ENCODE peak calls at places on chromosomes 5 and 9, in five cellular contexts. One of them, this sample, is unnamed.

GRCh38 chr5:174371600-174372094 is 326.1 kb downstream of the NSG2 start:
- DNase-seq in foreskin fibroblast: no peak
- DNase-seq in mucosa of gallbladder: no peak
- DNase-seq in stimulated activated naive CD8-positive, alpha-beta T cell treated with anti-CD3 and anti-CD28 coated beads, Interleukin-15, amount 100 ng/mL, for 72 hours: no peak
- DNase-seq in stimulated activated CD8-positive, alpha-beta memory T cell treated with anti-CD3 and anti-CD28 coated beads, Interleukin-2, amount 100 ng/mL, for 1 hour: no peak
- DNase-seq in this sample: no peak

GRCh38 chr5:31194458-31194808 is 947 bp downstream of the CDH6 start:
- DNase-seq in stimulated activated CD8-positive, alpha-beta memory T cell treated with anti-CD3 and anti-CD28 coated beads, Interleukin-2, amount 100 ng/mL, for 1 hour: no peak
- DNase-seq in foreskin fibroblast: peak
- DNase-seq in stimulated activated naive CD8-positive, alpha-beta T cell treated with anti-CD3 and anti-CD28 coated beads, Interleukin-15, amount 100 ng/mL, for 72 hours: no peak
- DNase-seq in mucosa of gallbladder: no peak
- DNase-seq in this sample: no peak

GRCh38 chr5:128009399-128009798 is 74.2 kb upstream of the SLC12A2 start:
- DNase-seq in foreskin fibroblast: no peak
- DNase-seq in stimulated activated naive CD8-positive, alpha-beta T cell treated with anti-CD3 and anti-CD28 coated beads, Interleukin-15, amount 100 ng/mL, for 72 hours: no peak
- DNase-seq in stimulated activated CD8-positive, alpha-beta memory T cell treated with anti-CD3 and anti-CD28 coated beads, Interleukin-2, amount 100 ng/mL, for 1 hour: no peak
- DNase-seq in mucosa of gallbladder: no peak
- DNase-seq in this sample: no peak

GRCh38 chr5:121430538-121430937 is 421.1 kb upstream of the FTMT start:
- DNase-seq in mucosa of gallbladder: no peak
- DNase-seq in foreskin fibroblast: no peak
- DNase-seq in stimulated activated CD8-positive, alpha-beta memory T cell treated with anti-CD3 and anti-CD28 coated beads, Interleukin-2, amount 100 ng/mL, for 1 hour: no peak
- DNase-seq in stimulated activated naive CD8-positive, alpha-beta T cell treated with anti-CD3 and anti-CD28 coated beads, Interleukin-15, amount 100 ng/mL, for 72 hours: no peak
- DNase-seq in this sample: no peak

GRCh38 chr5:132971483-132972435 is 8.3 kb upstream of the AFF4 start:
- DNase-seq in mucosa of gallbladder: no peak
- DNase-seq in foreskin fibroblast: no peak
- DNase-seq in stimulated activated naive CD8-positive, alpha-beta T cell treated with anti-CD3 and anti-CD28 coated beads, Interleukin-15, amount 100 ng/mL, for 72 hours: no peak
- DNase-seq in stimulated activated CD8-positive, alpha-beta memory T cell treated with anti-CD3 and anti-CD28 coated beads, Interleukin-2, amount 100 ng/mL, for 1 hour: no peak
- DNase-seq in this sample: no peak

GRCh38 chr5:124528838-124529237 is 217.6 kb downstream of the ZNF608 start:
- DNase-seq in stimulated activated CD8-positive, alpha-beta memory T cell treated with anti-CD3 and anti-CD28 coated beads, Interleukin-2, amount 100 ng/mL, for 1 hour: no peak
- DNase-seq in mucosa of gallbladder: no peak
- DNase-seq in foreskin fibroblast: no peak
- DNase-seq in stimulated activated naive CD8-positive, alpha-beta T cell treated with anti-CD3 and anti-CD28 coated beads, Interleukin-15, amount 100 ng/mL, for 72 hours: no peak
- DNase-seq in this sample: no peak

GRCh38 chr5:147234825-147235635 is at the start of gene STK32A:
- DNase-seq in mucosa of gallbladder: peak
- DNase-seq in stimulated activated naive CD8-positive, alpha-beta T cell treated with anti-CD3 and anti-CD28 coated beads, Interleukin-15, amount 100 ng/mL, for 72 hours: no peak
- DNase-seq in foreskin fibroblast: peak
- DNase-seq in stimulated activated CD8-positive, alpha-beta memory T cell treated with anti-CD3 and anti-CD28 coated beads, Interleukin-2, amount 100 ng/mL, for 1 hour: no peak
- DNase-seq in this sample: peak

GRCh38 chr5:62650197-62650596 is 71.6 kb downstream of the LRRC70 start:
- DNase-seq in stimulated activated CD8-positive, alpha-beta memory T cell treated with anti-CD3 and anti-CD28 coated beads, Interleukin-2, amount 100 ng/mL, for 1 hour: no peak
- DNase-seq in foreskin fibroblast: peak
- DNase-seq in mucosa of gallbladder: no peak
- DNase-seq in stimulated activated naive CD8-positive, alpha-beta T cell treated with anti-CD3 and anti-CD28 coated beads, Interleukin-15, amount 100 ng/mL, for 72 hours: no peak
- DNase-seq in this sample: no peak

GRCh38 chr9:93091056-93091452 is 5.0 kb upstream of the CARD19 start:
- DNase-seq in mucosa of gallbladder: no peak
- DNase-seq in stimulated activated naive CD8-positive, alpha-beta T cell treated with anti-CD3 and anti-CD28 coated beads, Interleukin-15, amount 100 ng/mL, for 72 hours: no peak
- DNase-seq in foreskin fibroblast: no peak
- DNase-seq in stimulated activated CD8-positive, alpha-beta memory T cell treated with anti-CD3 and anti-CD28 coated beads, Interleukin-2, amount 100 ng/mL, for 1 hour: no peak
- DNase-seq in this sample: no peak

GRCh38 chr9:134066546-134066922 is 1.3 kb downstream of the BRD3 start:
- DNase-seq in mucosa of gallbladder: no peak
- DNase-seq in foreskin fibroblast: peak
- DNase-seq in stimulated activated naive CD8-positive, alpha-beta T cell treated with anti-CD3 and anti-CD28 coated beads, Interleukin-15, amount 100 ng/mL, for 72 hours: no peak
- DNase-seq in stimulated activated CD8-positive, alpha-beta memory T cell treated with anti-CD3 and anti-CD28 coated beads, Interleukin-2, amount 100 ng/mL, for 1 hour: no peak
- DNase-seq in this sample: no peak

GRCh38 chr5:31186672-31187267 is 6.7 kb upstream of the CDH6 start:
- DNase-seq in foreskin fibroblast: peak
- DNase-seq in stimulated activated CD8-positive, alpha-beta memory T cell treated with anti-CD3 and anti-CD28 coated beads, Interleukin-2, amount 100 ng/mL, for 1 hour: no peak
- DNase-seq in mucosa of gallbladder: no peak
- DNase-seq in stimulated activated naive CD8-positive, alpha-beta T cell treated with anti-CD3 and anti-CD28 coated beads, Interleukin-15, amount 100 ng/mL, for 72 hours: no peak
- DNase-seq in this sample: peak

GRCh38 chr5:80204808-80205614 is 50.8 kb downstream of the SERINC5 start:
- DNase-seq in foreskin fibroblast: no peak
- DNase-seq in stimulated activated CD8-positive, alpha-beta memory T cell treated with anti-CD3 and anti-CD28 coated beads, Interleukin-2, amount 100 ng/mL, for 1 hour: no peak
- DNase-seq in mucosa of gallbladder: no peak
- DNase-seq in stimulated activated naive CD8-positive, alpha-beta T cell treated with anti-CD3 and anti-CD28 coated beads, Interleukin-15, amount 100 ng/mL, for 72 hours: no peak
- DNase-seq in this sample: no peak

GRCh38 chr9:132430998-132431397 is 21.0 kb downstream of the CFAP77 start:
- DNase-seq in stimulated activated naive CD8-positive, alpha-beta T cell treated with anti-CD3 and anti-CD28 coated beads, Interleukin-15, amount 100 ng/mL, for 72 hours: no peak
- DNase-seq in stimulated activated CD8-positive, alpha-beta memory T cell treated with anti-CD3 and anti-CD28 coated beads, Interleukin-2, amount 100 ng/mL, for 1 hour: no peak
- DNase-seq in mucosa of gallbladder: no peak
- DNase-seq in foreskin fibroblast: no peak
- DNase-seq in this sample: no peak

GRCh38 chr9:130432796-130433167 is 12.0 kb upstream of the ASS1 start:
- DNase-seq in foreskin fibroblast: no peak
- DNase-seq in stimulated activated CD8-positive, alpha-beta memory T cell treated with anti-CD3 and anti-CD28 coated beads, Interleukin-2, amount 100 ng/mL, for 1 hour: no peak
- DNase-seq in mucosa of gallbladder: no peak
- DNase-seq in stimulated activated naive CD8-positive, alpha-beta T cell treated with anti-CD3 and anti-CD28 coated beads, Interleukin-15, amount 100 ng/mL, for 72 hours: no peak
- DNase-seq in this sample: no peak

GRCh38 chr9:128192601-128193371 is 1.4 kb upstream of the CIZ1 start:
- DNase-seq in foreskin fibroblast: peak
- DNase-seq in stimulated activated CD8-positive, alpha-beta memory T cell treated with anti-CD3 and anti-CD28 coated beads, Interleukin-2, amount 100 ng/mL, for 1 hour: peak
- DNase-seq in stimulated activated naive CD8-positive, alpha-beta T cell treated with anti-CD3 and anti-CD28 coated beads, Interleukin-15, amount 100 ng/mL, for 72 hours: no peak
- DNase-seq in mucosa of gallbladder: peak
- DNase-seq in this sample: peak

GRCh38 chr5:80399553-80400239 is 8.2 kb upstream of the ZFYVE16 start:
- DNase-seq in mucosa of gallbladder: no peak
- DNase-seq in foreskin fibroblast: peak
- DNase-seq in stimulated activated naive CD8-positive, alpha-beta T cell treated with anti-CD3 and anti-CD28 coated beads, Interleukin-15, amount 100 ng/mL, for 72 hours: no peak
- DNase-seq in stimulated activated CD8-positive, alpha-beta memory T cell treated with anti-CD3 and anti-CD28 coated beads, Interleukin-2, amount 100 ng/mL, for 1 hour: no peak
- DNase-seq in this sample: peak

This sample was measured in fibroblast of the conjunctiva.